ENCODE peak calls at places on chromosomes 11 and 22, in six cellular contexts. One of them, this sample, is unnamed.

GRCh38 chr11:77147668-77148321 is 19.7 kb downstream of the MYO7A start:
- DNase-seq in NCI-H1092 treated with DMSO at 0.1 percent for 48 hours: peak
- DNase-seq in aorta: no peak
- DNase-seq in AG10803: no peak
- DNase-seq in neural crest cell: no peak
- DNase-seq in esophagus squamous epithelium: no peak
- DNase-seq in this sample: no peak

GRCh38 chr22:47826016-47826415 is 1063.6 kb downstream of the TBC1D22A start:
- DNase-seq in AG10803: no peak
- DNase-seq in aorta: no peak
- DNase-seq in esophagus squamous epithelium: no peak
- DNase-seq in NCI-H1092 treated with DMSO at 0.1 percent for 48 hours: no peak
- DNase-seq in neural crest cell: no peak
- DNase-seq in this sample: no peak

GRCh38 chr11:14132312-14132711 is 169.8 kb downstream of the SPON1 start:
- DNase-seq in AG10803: peak
- DNase-seq in aorta: no peak
- DNase-seq in neural crest cell: no peak
- DNase-seq in NCI-H1092 treated with DMSO at 0.1 percent for 48 hours: no peak
- DNase-seq in esophagus squamous epithelium: no peak
- DNase-seq in this sample: no peak

GRCh38 chr11:45423036-45423435 is 136.9 kb upstream of the SYT13 start:
- DNase-seq in AG10803: peak
- DNase-seq in esophagus squamous epithelium: no peak
- DNase-seq in aorta: no peak
- DNase-seq in neural crest cell: no peak
- DNase-seq in NCI-H1092 treated with DMSO at 0.1 percent for 48 hours: no peak
- DNase-seq in this sample: no peak

GRCh38 chr11:11035331-11035730 is 177.5 kb upstream of the ZBED5 start:
- DNase-seq in esophagus squamous epithelium: no peak
- DNase-seq in aorta: no peak
- DNase-seq in neural crest cell: no peak
- DNase-seq in AG10803: no peak
- DNase-seq in NCI-H1092 treated with DMSO at 0.1 percent for 48 hours: no peak
- DNase-seq in this sample: no peak

GRCh38 chr22:18096823-18097222 is 13.8 kb upstream of the TUBA8 start:
- DNase-seq in neural crest cell: no peak
- DNase-seq in AG10803: no peak
- DNase-seq in esophagus squamous epithelium: no peak
- DNase-seq in NCI-H1092 treated with DMSO at 0.1 percent for 48 hours: no peak
- DNase-seq in aorta: no peak
- DNase-seq in this sample: no peak

GRCh38 chr11:110158317-110159200 is 65.4 kb downstream of the ZC3H12C start:
- DNase-seq in neural crest cell: no peak
- DNase-seq in NCI-H1092 treated with DMSO at 0.1 percent for 48 hours: no peak
- DNase-seq in AG10803: no peak
- DNase-seq in esophagus squamous epithelium: no peak
- DNase-seq in aorta: no peak
- DNase-seq in this sample: no peak

GRCh38 chr11:3080733-3081385 is 23.6 kb upstream of the CARS1 start:
- DNase-seq in NCI-H1092 treated with DMSO at 0.1 percent for 48 hours: no peak
- DNase-seq in esophagus squamous epithelium: no peak
- DNase-seq in AG10803: no peak
- DNase-seq in neural crest cell: no peak
- DNase-seq in aorta: peak
- DNase-seq in this sample: no peak

GRCh38 chr11:18367431-18367830 is 26.9 kb upstream of the LDHA start:
- DNase-seq in NCI-H1092 treated with DMSO at 0.1 percent for 48 hours: no peak
- DNase-seq in AG10803: peak
- DNase-seq in neural crest cell: no peak
- DNase-seq in esophagus squamous epithelium: no peak
- DNase-seq in aorta: no peak
- DNase-seq in this sample: no peak

GRCh38 chr22:43923631-43924548 is at the start of gene PNPLA3:
- DNase-seq in neural crest cell: peak
- DNase-seq in esophagus squamous epithelium: no peak
- DNase-seq in aorta: peak
- DNase-seq in AG10803: peak
- DNase-seq in NCI-H1092 treated with DMSO at 0.1 percent for 48 hours: peak
- DNase-seq in this sample: no peak